ENCODE peak calls at places on chromosomes 12 and 14, in nine cellular contexts. P, X, Q, F, Z, I, C, M and N are unnamed samples.
A peak's percentile ranks its signal among the peaks of the same experiment; 100 is the strongest.

GRCh38 chr14:36818794-36819384 is 157.2 kb downstream of the PAX9 start:
- DNase-seq in P (peak; percentile 25), X (no peak), Q (no peak), F (no peak), Z (peak; percentile 77), I (no peak), C (no peak), M (no peak), N (no peak)

GRCh38 chr12:66279127-66279712 is 23.1 kb upstream of the HELB start:
- DNase-seq in P (peak; percentile 49), X (no peak), Q (no peak), F (no peak), Z (peak; percentile 25), I (peak; percentile 31), C (peak; percentile 80), M (no peak), N (no peak)

GRCh38 chr12:76685246-76685678 is 78.7 kb upstream of the ZDHHC17 start:
- DNase-seq in P (peak; percentile 84), X (no peak), Q (no peak), F (peak; percentile 20), Z (no peak), I (peak; percentile 66), C (peak; percentile 87), M (no peak), N (no peak)

GRCh38 chr12:109900752-109901580 is 892 bp downstream of the TCHP start:
- DNase-seq in P (peak; percentile 21), X (no peak), Q (no peak), F (no peak), Z (no peak), I (peak; percentile 15), C (peak; percentile 85), M (no peak), N (no peak)

GRCh38 chr14:66395300-66395699 is 90.9 kb upstream of the CCDC196 start:
- DNase-seq in P (no peak), X (no peak), Q (no peak), F (no peak), Z (peak; percentile 42), I (no peak), C (peak; percentile 49), M (no peak), N (no peak)

GRCh38 chr12:214005-214736 is at the start of gene SLC6A12:
- DNase-seq in P (no peak), X (no peak), Q (no peak), F (no peak), Z (no peak), I (no peak), C (peak; percentile 72), M (no peak), N (no peak)

GRCh38 chr12:28415755-28416154 is 225.5 kb downstream of the CCDC91 start:
- DNase-seq in P (no peak), X (no peak), Q (no peak), F (peak; percentile 42), Z (peak; percentile 46), I (peak; percentile 70), C (no peak), M (no peak), N (peak; percentile 55)

GRCh38 chr12:5922500-5922899 is 22.6 kb downstream of the ANO2 start:
- DNase-seq in P (no peak), X (no peak), Q (no peak), F (no peak), Z (no peak), I (no peak), C (no peak), M (peak; percentile 34), N (no peak)

GRCh38 chr14:24270537-24271133 is 762 bp downstream of the RABGGTA start:
- DNase-seq in P (no peak), X (no peak), Q (peak; percentile 54), F (no peak), Z (no peak), I (no peak), C (no peak), M (no peak), N (no peak)

GRCh38 chr12:3357950-3358525 is 133.0 kb upstream of the PRMT8 start:
- DNase-seq in P (no peak), X (no peak), Q (no peak), F (no peak), Z (no peak), I (no peak), C (no peak), M (peak; percentile 17), N (no peak)

DNA sequence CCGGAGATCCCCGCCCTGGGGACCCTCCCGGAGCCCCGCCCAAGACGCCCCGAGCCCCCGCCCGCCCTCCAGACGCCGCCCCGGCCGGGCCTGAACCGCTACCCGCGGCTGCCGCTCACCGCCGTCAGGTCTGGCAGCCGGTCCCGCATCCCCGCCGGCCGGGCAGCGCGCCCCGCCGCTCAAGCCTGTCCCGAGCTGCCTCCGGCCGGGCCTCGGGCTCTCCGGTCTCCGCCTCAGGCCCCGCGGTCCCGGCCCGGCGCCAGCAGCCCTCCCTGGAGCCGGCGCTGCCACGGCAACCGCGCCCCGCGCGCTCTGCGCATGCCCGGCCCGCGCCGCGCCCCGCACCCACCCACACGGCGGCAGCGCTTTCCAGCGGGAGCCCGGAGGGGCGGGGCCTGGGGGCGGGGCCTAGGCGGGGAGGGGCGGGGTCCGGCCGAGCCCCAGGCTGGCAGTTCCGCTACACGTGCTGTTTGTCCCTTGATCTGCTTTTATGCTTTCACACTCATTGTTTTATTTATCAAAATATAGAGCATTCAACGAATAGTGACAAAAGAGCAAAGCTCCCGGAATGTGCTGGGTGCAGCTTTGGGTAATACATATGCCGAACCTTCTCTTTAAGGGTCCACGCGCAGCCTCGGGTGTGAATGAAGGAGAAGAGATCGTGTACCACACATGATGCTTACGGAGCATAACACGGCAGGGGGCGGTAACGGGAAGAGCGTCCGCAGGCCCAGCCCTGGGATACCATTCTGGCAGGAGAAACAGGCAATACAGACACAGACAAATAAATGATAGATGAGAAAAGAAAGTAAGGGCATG is at the start of gene STX2:
- DNase-seq in P (peak; percentile 89), X (peak; percentile 91), Q (peak; percentile 93), F (peak; percentile 39), Z (peak; percentile 71), I (peak; percentile 80), C (peak; percentile 97), M (peak; percentile 92), N (no peak)
- H3K4me3 ChIP-seq in P (peak within 1 kb of the TSS; percentile 81), X (peak within 1 kb of the TSS; percentile 84), Q (peak within 1 kb of the TSS; percentile 80), F (peak within 1 kb of the TSS; percentile 84), Z (peak within 1 kb of the TSS; percentile 52), I (peak within 1 kb of the TSS; percentile 68), C (peak within 1 kb of the TSS; percentile 91), M (peak within 1 kb of the TSS; percentile 96), N (peak within 1 kb of the TSS; percentile 74)

GRCh38 chr14:96205059-96205993 is 687 bp downstream of the BDKRB2 start:
- DNase-seq in P (no peak), X (no peak), Q (peak; percentile 60), F (no peak), Z (peak; percentile 88), I (no peak), C (peak; percentile 69), M (no peak), N (no peak)
- TF ChIP-seq CTCF in P (no peak), X (no peak), Q (no peak), F (peak; percentile 13), Z (peak; percentile 16), I (no peak), C (peak; percentile 37), M (no peak), N (no peak)

GRCh38 chr12:12551115-12551514 is 11.5 kb downstream of the DUSP16 start:
- DNase-seq in P (no peak), X (no peak), Q (no peak), F (no peak), Z (no peak), I (no peak), C (no peak), M (no peak), N (no peak)

GRCh38 chr12:12550277-12550676 is 12.4 kb downstream of the DUSP16 start:
- DNase-seq in P (no peak), X (no peak), Q (no peak), F (no peak), Z (no peak), I (no peak), C (no peak), M (no peak), N (no peak)

GRCh38 chr12:12555656-12556055 is 7.0 kb downstream of the DUSP16 start:
- DNase-seq in P (no peak), X (no peak), Q (no peak), F (no peak), Z (no peak), I (no peak), C (no peak), M (no peak), N (no peak)

GRCh38 chr12:12549426-12549825 is 13.2 kb downstream of the DUSP16 start:
- DNase-seq in P (no peak), X (no peak), Q (no peak), F (no peak), Z (no peak), I (no peak), C (no peak), M (no peak), N (no peak)

DNA sequence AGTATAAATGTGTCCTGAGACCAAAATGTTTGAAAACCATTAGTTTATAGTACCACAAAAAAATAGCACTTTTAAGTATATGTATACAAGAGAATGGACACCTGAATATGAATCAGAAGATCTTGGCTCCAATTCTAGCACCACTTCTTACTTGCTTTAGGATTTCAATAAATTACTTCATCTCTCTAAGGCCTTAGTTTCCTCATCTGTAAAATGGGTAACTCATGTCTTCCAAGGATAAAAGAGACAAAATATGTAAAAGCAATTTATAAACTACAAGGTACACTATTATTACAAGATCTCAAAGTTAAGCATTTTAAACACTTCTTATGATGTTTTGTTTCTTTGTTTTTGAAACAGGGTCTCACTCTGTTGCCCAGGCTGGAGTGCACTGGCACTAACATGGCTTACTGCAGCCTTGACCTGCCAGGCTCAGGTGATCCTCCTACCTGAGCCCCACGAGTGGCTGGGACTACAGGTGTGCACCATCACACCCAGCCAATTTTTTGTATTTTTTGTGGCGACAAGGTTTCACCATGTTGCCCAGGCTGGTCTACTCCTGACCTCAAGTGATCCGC is 9.4 kb downstream of the DUSP16 start:
- DNase-seq in P (no peak), X (no peak), Q (no peak), F (no peak), Z (no peak), I (no peak), C (no peak), M (no peak), N (no peak)
- H3K4me3 ChIP-seq in P (no peak overlapping the region), X (no peak overlapping the region), Q (no peak overlapping the region), F (no peak overlapping the region), Z (no peak overlapping the region), I (no peak overlapping the region), C (no peak overlapping the region), M (no peak overlapping the region), N (no peak overlapping the region)

DNA sequence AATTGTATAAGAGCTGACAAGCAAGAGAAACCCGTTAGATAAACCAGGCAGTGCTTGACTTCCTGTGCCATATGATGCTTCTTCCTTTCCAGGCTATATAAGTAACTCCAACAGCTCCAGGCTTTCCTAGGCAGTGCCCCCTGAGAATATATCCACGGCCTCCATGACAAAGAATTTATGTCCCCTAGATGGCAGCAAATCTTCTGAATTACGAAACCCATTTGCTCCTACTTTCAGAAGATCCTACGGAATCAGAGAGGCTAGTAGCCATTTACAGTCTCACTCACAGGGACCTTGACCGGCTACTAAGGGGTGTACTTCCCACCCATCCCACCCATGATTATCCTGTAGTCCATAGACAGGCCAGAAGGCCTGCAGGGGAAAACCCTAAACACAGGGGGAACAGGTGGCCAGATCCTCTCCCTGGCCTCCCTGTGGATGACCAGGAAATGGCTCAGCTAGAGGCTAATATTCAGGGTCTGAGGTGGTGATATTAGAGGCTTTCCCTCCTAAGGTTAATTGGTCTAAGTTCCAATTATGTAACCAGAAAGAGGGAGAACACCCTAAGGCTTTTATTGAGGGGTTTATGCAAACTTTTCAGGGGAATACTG is 77.2 kb upstream of the DCD start:
- DNase-seq in P (peak; percentile 55), X (no peak), Q (no peak), F (no peak), Z (peak; percentile 19), I (peak; percentile 2), C (peak; percentile 77), M (no peak), N (no peak)
- TF ChIP-seq CTCF in P (peak; percentile 40), X (no peak), Q (no peak), F (peak; percentile 36), Z (peak; percentile 31), I (no peak), C (peak; percentile 78), M (no peak), N (peak; percentile 11)